ENCODE peak calls at places on chromosomes 4 and X, in five cellular contexts. E is Karpas-422, C is HCT116, G is GM23248, X is PC-3. T is an unnamed sample. For H3K9me2, the result is how much of the 10 kb centered on the place peaks cover.

GRCh38 chrX:114976321-114976720 is 41.1 kb downstream of the IL13RA2 start:
- DNase-seq in X (peak), G (peak), E (no peak), C (no peak), T (no peak)

GRCh38 chr4:6509587-6509986 is 37.2 kb upstream of the PPP2R2C start:
- DNase-seq in G (no peak), C (no peak), X (peak), E (no peak), T (no peak)

GRCh38 chr4:73851293-73851692 is 1.8 kb upstream of the PF4V1 start:
- DNase-seq in C (no peak), X (no peak), G (no peak), E (no peak), T (no peak)

GRCh38 chrX:30533261-30533660 is 44.3 kb downstream of the TASL start:
- DNase-seq in E (no peak), X (peak), G (peak), C (no peak), T (no peak)

GRCh38 chr4:6639137-6639680 is 1.3 kb upstream of the MRFAP1 start:
- DNase-seq in X (no peak), E (no peak), C (no peak), G (no peak), T (no peak)

GRCh38 chrX:15680401-15680800 is 15.8 kb upstream of the CLTRN start:
- DNase-seq in G (peak), X (peak), E (no peak), C (no peak), T (no peak)

GRCh38 chr4:46844325-46844917 is 64.6 kb downstream of the COX7B2 start:
- DNase-seq in C (peak), E (peak), G (peak), X (peak), T (peak)

GRCh38 chrX:115894087-115894486 is 276.5 kb upstream of the AGTR2 start:
- DNase-seq in X (peak), C (peak), G (no peak), E (peak), T (no peak)

GRCh38 chrX:102650903-102651241 is 411 bp upstream of the GPRASP1 start:
- DNase-seq in G (no peak), X (no peak), C (no peak), E (no peak), T (no peak)

GRCh38 chr4:101158136-101158485 is 189.2 kb downstream of the PPP3CA start:
- DNase-seq in G (peak), E (no peak), C (no peak), X (no peak), T (no peak)

GRCh38 chr4:127162741-127163140 is 470.0 kb upstream of the INTU start:
- DNase-seq in C (no peak), X (no peak), E (no peak), G (peak), T (no peak)

GRCh38 chrX:47577901-47578300 is 4.3 kb upstream of the TIMP1 start:
- DNase-seq in X (no peak), G (no peak), C (no peak), E (no peak), T (no peak)

GRCh38 chr4:127309360-127310095 is 323.2 kb upstream of the INTU start:
- DNase-seq in C (peak), X (no peak), E (no peak), G (peak), T (no peak)

GRCh38 chr4:142940614-142941013 is 94.5 kb upstream of the INPP4B start:
- DNase-seq in C (no peak), E (peak), X (no peak), G (no peak), T (no peak)

GRCh38 chr4:88029556-88029955 is 22.1 kb downstream of the PKD2 start:
- DNase-seq in E (no peak), X (no peak), C (no peak), G (peak), T (no peak)
- H3K9me2 ChIP-seq in E (under half), X (under half), C (under half), G (under half), T (under half)

DNA sequence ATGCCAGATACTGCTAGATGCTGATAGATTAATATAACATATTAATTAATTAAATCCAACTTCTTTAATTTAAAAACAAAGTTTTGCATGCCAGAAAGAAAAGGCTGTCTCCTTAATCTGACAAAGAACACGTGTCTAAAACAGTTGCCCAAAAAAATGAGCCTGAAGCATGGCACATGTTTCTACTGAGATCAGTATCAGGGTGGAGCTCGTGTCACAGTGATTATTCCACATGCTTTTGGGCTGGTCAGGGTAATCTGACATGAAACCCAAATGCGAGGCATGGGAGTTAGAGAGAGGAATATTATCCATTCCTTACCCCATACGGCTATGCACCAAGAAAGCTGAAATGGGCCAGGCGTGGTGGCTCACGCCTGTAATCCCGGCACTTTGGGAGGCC is 79.4 kb upstream of the ADRA2C start:
- DNase-seq in X (no peak), E (no peak), C (no peak), G (no peak), T (no peak)
- H3K9me2 ChIP-seq in X (under half), E (under half), C (under half), G (under half), T (under half)

DNA sequence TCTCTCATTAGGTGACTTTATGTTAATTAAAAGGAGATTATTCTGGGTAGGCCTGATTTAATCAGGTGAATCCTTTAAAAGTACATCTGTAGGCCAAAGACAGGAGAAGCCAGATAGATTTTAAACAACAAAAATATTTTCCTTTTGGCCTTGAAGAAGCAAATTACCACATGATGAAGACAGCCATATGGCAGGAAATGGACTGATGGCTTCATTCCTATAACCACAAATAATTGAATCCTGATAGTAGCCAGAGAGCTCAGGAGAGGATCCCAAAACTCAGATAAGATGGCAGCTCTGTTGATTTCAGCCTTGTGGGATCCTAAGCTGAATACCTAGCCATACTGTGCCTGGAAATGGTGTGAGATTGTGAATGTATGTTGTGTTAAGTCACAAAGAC is 66.1 kb upstream of the PRKX start:
- DNase-seq in X (no peak), E (no peak), C (no peak), G (no peak), T (no peak)
- H3K9me2 ChIP-seq in X (under half), E (under half), C (under half), G (under half), T (under half)

GRCh38 chrX:109687903-109688302 is 45.2 kb downstream of the ACSL4 start:
- DNase-seq in E (no peak), C (no peak), G (no peak), X (no peak), T (no peak)
- H3K9me2 ChIP-seq in E (under half), C (under half), G (under half), X (under half), T (under half)

GRCh38 chr4:184812181-184812542 is 13.6 kb downstream of the ACSL1 start:
- DNase-seq in X (no peak), C (no peak), E (no peak), G (no peak), T (no peak)
- H3K9me2 ChIP-seq in X (under half), C (under half), E (under half), G (under half), T (under half)

GRCh38 chr4:186260117-186260503 is 5.9 kb upstream of the F11 start:
- DNase-seq in G (no peak), C (no peak), X (no peak), E (no peak), T (no peak)
- H3K9me2 ChIP-seq in G (under half), C (under half), X (under half), E (under half), T (under half)

DNA sequence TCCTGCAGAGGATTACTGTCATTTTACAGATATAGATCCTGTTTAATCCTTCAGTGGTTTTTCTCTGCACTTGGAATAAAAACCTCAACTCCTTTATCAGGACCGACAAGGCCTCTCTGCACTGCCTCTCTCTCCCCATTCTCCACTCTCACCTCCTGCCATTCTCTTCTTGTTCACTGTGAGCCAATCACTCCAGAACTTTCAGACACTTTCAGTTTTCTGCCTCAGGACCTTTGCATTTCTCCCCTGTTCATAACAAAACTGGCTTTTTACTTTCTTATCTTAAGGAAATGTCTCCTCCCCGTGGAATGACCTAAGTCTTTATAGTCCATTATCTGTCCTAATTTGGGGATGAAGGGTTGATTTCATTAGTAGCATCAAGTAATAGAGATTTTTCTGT is 137.3 kb downstream of the ELOVL6 start:
- DNase-seq in X (no peak), G (no peak), C (no peak), E (no peak), T (no peak)
- H3K9me2 ChIP-seq in X (under half), G (under half), C (under half), E (under half), T (under half)

DNA sequence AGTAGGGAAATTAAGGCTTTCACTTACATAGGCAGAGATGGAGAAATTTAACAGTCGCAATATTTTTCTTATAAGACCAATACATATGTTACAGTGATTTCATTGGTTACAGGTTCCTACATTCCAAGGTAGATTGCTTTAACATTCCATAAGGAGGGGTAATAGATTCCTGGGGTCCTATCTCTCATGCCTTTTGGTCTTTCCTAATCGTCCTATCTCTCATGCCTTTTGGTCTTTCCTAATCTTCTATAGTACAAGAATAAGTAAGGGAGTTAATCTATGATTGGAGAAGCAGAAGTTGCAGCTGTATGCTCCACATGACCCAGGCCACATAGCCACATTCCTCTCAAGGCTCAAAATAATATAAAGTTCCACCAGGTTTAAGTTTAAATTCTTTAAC is 284.9 kb upstream of the BOD1L1 start:
- DNase-seq in C (no peak), G (no peak), X (no peak), E (no peak), T (peak)
- H3K9me2 ChIP-seq in C (under half), G (under half), X (under half), E (under half), T (under half)